ENCODE peak calls at places on chromosomes 7 and 10, in ten cellular contexts. S, C, G, V, O, R, D, T, N and W are unnamed samples.

GRCh38 chr10:123043409-123043925 is 34.7 kb downstream of the ACADSB start:
- DNase-seq in S (no peak), C (peak; percentile 64), G (no peak), V (peak; percentile 16), O (peak; percentile 51), R (peak; percentile 66), D (no peak), T (peak; percentile 84), N (peak; percentile 58), W (no peak)

GRCh38 chr10:10311966-10312365 is 705.7 kb upstream of the CELF2 start:
- DNase-seq in S (no peak), C (no peak), G (no peak), V (no peak), O (no peak), R (no peak), D (no peak), T (no peak), N (no peak), W (no peak)

GRCh38 chr7:17123020-17123419 is 175.4 kb upstream of the AHR start:
- DNase-seq in S (no peak), C (peak; percentile 85), G (no peak), V (no peak), O (no peak), R (peak; percentile 85), D (no peak), T (peak; percentile 29), N (no peak), W (no peak)

GRCh38 chr7:103690576-103690975 is 244.6 kb upstream of the SLC26A5 start:
- DNase-seq in S (no peak), C (no peak), G (no peak), V (no peak), O (no peak), R (no peak), D (no peak), T (no peak), N (no peak), W (no peak)

GRCh38 chr10:50653142-50653541 is 29.4 kb upstream of the SGMS1 start:
- DNase-seq in S (no peak), C (peak; percentile 60), G (no peak), V (peak; percentile 20), O (peak; percentile 10), R (peak; percentile 38), D (no peak), T (peak; percentile 44), N (no peak), W (no peak)

GRCh38 chr7:81605493-81605892 is 164.4 kb downstream of the HGF start:
- DNase-seq in S (no peak), C (no peak), G (no peak), V (no peak), O (no peak), R (no peak), D (no peak), T (no peak), N (no peak), W (no peak)

GRCh38 chr7:36546331-36546730 is 156.7 kb downstream of the ANLN start:
- DNase-seq in S (no peak), C (no peak), G (no peak), V (no peak), O (no peak), R (no peak), D (no peak), T (no peak), N (no peak), W (no peak)

GRCh38 chr10:100968037-100968736 is 1.1 kb upstream of the SEMA4G start:
- DNase-seq in S (no peak), C (no peak), G (no peak), V (no peak), O (no peak), R (no peak), D (no peak), T (no peak), N (no peak), W (no peak)

GRCh38 chr7:70092314-70093303 is 494.3 kb downstream of the AUTS2 start:
- DNase-seq in S (peak; percentile 22), C (peak; percentile 48), G (peak; percentile 42), V (no peak), O (no peak), R (peak; percentile 80), D (no peak), T (no peak), N (no peak), W (peak; percentile 72)

GRCh38 chr7:66776800-66777468 is 36.4 kb downstream of the RABGEF1 start:
- DNase-seq in S (no peak), C (no peak), G (no peak), V (no peak), O (no peak), R (no peak), D (no peak), T (no peak), N (no peak), W (no peak)

DNA sequence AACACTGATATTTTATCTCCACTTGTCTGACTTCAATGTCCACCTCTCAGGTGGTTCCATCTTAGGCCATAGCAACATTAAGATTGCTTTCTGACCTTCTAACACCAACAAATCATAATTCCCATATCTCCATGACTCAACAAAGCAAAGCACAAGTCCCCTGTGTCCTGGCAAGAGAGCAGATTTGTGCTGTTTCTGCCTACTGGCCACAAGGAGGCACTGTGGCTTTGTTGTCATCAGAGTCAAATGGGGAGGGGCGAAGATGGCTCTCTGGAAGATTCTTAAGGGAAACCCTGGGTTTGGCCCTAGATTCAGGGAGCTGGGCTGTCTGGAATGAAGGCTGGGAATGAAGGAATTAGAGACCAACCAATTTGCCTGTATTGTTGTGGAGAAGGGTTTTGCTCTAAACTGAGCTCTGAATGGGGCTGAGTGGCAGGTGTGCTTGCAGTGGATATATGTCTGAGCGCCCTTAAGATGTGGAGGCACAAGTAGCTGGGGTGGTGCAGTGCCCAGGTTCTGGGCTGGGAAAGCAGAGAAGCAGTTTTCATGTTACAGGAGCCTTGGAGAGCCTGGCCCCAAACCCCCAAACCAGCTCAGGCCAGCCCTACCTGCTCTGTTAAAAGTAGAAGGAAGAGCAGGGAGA is 154.8 kb upstream of the PRSS58 start:
- DNase-seq in S (no peak), C (peak; percentile 56), G (no peak), V (no peak), O (peak; percentile 43), R (peak; percentile 75), D (no peak), T (peak; percentile 59), N (peak; percentile 27), W (no peak)
- TF ChIP-seq CTCF in S (peak; percentile 41), C (peak; percentile 64), G (no peak), V (no peak), O (peak; percentile 49), R (peak; percentile 89), D (no peak), T (peak; percentile 78), N (peak; percentile 53), W (peak; percentile 70)

GRCh38 chr10:52170776-52171175 is 143.3 kb upstream of the DKK1 start:
- DNase-seq in S (no peak), C (no peak), G (no peak), V (no peak), O (no peak), R (no peak), D (no peak), T (peak; percentile 3), N (no peak), W (no peak)

GRCh38 chr10:52172581-52172980 is 141.5 kb upstream of the DKK1 start:
- DNase-seq in S (no peak), C (peak; percentile 5), G (no peak), V (no peak), O (no peak), R (no peak), D (no peak), T (no peak), N (no peak), W (no peak)
- TF ChIP-seq CTCF in S (no peak), C (no peak), G (no peak), V (no peak), O (no peak), R (no peak), D (no peak), T (no peak), N (no peak), W (peak; percentile 41)

DNA sequence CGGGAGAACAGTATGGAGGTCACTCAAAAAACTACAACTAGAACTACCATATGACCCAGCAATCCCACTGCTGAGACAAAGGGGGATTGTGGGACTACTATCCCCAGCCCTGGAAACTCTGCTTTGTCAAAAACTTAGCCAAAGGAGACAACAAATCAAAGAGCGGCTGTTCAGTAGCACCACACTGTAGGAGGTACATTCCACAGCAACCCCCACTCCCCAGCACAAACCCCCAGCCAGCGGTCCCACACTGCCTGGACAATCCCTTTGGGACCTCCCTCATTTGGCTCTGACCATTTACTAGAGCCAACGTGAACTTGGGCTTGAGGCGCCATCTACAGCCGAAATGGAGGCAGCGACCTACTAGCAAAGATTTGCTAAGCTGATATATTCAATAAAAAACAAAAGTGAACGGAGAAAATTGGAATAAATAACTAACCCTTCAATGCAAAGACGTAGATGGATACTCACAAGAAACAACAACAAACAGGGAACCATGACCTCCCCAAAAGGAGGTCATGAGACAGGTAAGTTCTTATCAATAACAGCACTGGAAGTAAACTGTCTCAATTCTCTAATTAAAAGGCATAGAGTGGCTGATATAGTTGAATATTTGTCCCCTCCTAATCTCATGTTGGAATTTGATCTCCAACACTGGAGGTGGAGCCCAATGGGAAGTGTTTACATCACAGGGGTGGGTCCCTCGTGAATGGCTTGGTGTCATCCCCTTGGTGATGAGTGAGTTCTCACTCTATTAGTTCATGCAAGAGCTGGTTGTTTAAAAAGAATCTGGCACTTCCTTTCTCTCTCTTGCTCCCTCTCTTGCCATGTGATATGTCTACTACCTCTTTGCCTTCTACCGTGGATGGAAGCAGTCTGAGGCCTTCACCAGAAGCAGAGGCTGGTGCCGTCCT is 119.0 kb upstream of the KCNMA1 start:
- DNase-seq in S (peak; percentile 37), C (peak; percentile 80), G (peak; percentile 42), V (peak; percentile 38), O (peak; percentile 64), R (peak; percentile 83), D (no peak), T (peak; percentile 66), N (peak; percentile 72), W (no peak)
- TF ChIP-seq CTCF in S (peak; percentile 41), C (peak; percentile 82), G (no peak), V (peak; percentile 49), O (peak; percentile 86), R (peak; percentile 92), D (no peak), T (peak; percentile 71), N (peak; percentile 66), W (peak; percentile 80)

GRCh38 chr10:131475043-131475442 is 163.5 kb upstream of the TCERG1L start:
- DNase-seq in S (no peak), C (no peak), G (no peak), V (no peak), O (no peak), R (no peak), D (peak; percentile 64), T (no peak), N (no peak), W (no peak)

GRCh38 chr10:131474426-131474825 is 162.9 kb upstream of the TCERG1L start:
- DNase-seq in S (no peak), C (no peak), G (no peak), V (no peak), O (no peak), R (no peak), D (peak; percentile 45), T (no peak), N (no peak), W (no peak)

GRCh38 chr10:131475803-131476202 is 164.3 kb upstream of the TCERG1L start:
- DNase-seq in S (no peak), C (no peak), G (no peak), V (no peak), O (no peak), R (no peak), D (peak; percentile 59), T (no peak), N (no peak), W (no peak)

GRCh38 chr10:131478398-131478989 is 167.0 kb upstream of the TCERG1L start:
- DNase-seq in S (no peak), C (no peak), G (no peak), V (no peak), O (no peak), R (no peak), D (peak; percentile 62), T (no peak), N (no peak), W (no peak)

GRCh38 chr10:131477457-131478205 is 166.1 kb upstream of the TCERG1L start:
- DNase-seq in S (no peak), C (no peak), G (no peak), V (no peak), O (no peak), R (no peak), D (peak; percentile 22), T (no peak), N (no peak), W (no peak)
- TF ChIP-seq CTCF in S (no peak), C (no peak), G (no peak), V (no peak), O (no peak), R (no peak), D (no peak), T (no peak), N (no peak), W (peak; percentile 26)